ENCODE peak calls at places on chromosomes 1 and 21, in eight cellular contexts. V is DND-41, E is NT2/D1, Y is right cardiac atrium, L is lower leg skin, S is fibroblast of lung, J is K562, R is A549. P is an unnamed sample.

GRCh38 chr1:150575072-150575489 is 4.3 kb downstream of the MCL1 start:
- DNase-seq in Y (no peak), S (no peak), R (no peak), L (no peak), E (no peak), J (no peak), V (no peak), P (peak)

GRCh38 chr1:51329443-51330325 is 678 bp downstream of the TTC39A start:
- DNase-seq in E (no peak), V (no peak), J (no peak), S (no peak), R (no peak), Y (peak), L (no peak), P (no peak)

GRCh38 chr1:235006132-235006721 is 122.4 kb downstream of the TOMM20 start:
- DNase-seq in E (no peak), R (no peak), J (no peak), L (no peak), V (no peak), S (no peak), Y (no peak), P (peak)

GRCh38 chr1:15056515-15057285 is 96.8 kb upstream of the TMEM51 start:
- DNase-seq in J (peak), V (no peak), Y (no peak), E (no peak), S (peak), R (no peak), L (no peak), P (no peak)

GRCh38 chr1:60423181-60423780 is 349.7 kb upstream of the C1orf87 start:
- DNase-seq in E (no peak), L (no peak), J (no peak), V (no peak), R (no peak), Y (no peak), S (no peak), P (no peak)

GRCh38 chr1:9115656-9116205 is 13.2 kb downstream of the GPR157 start:
- DNase-seq in R (no peak), E (no peak), Y (no peak), J (no peak), S (peak), V (no peak), L (no peak), P (peak)

GRCh38 chr1:45526135-45526644 is 4.5 kb upstream of the PRDX1 start:
- DNase-seq in E (no peak), J (no peak), L (no peak), S (no peak), Y (no peak), V (no peak), R (no peak), P (no peak)

GRCh38 chr21:35424122-35424521 is 375.0 kb upstream of the RUNX1 start:
- DNase-seq in V (no peak), S (no peak), L (no peak), R (no peak), E (no peak), J (no peak), Y (no peak), P (no peak)

GRCh38 chr1:177306019-177306415 is 135.3 kb downstream of the BRINP2 start:
- DNase-seq in V (no peak), J (no peak), S (no peak), L (no peak), E (no peak), Y (no peak), R (no peak), P (no peak)

GRCh38 chr21:17854771-17855170 is 35.6 kb upstream of the C21orf91 start:
- DNase-seq in S (no peak), Y (no peak), V (no peak), L (no peak), J (no peak), E (no peak), R (no peak), P (no peak)

GRCh38 chr21:29217818-29218252 is 80.9 kb upstream of the BACH1 start:
- DNase-seq in V (no peak), L (no peak), S (peak), E (no peak), R (peak), Y (no peak), J (no peak), P (no peak)
- H3K4me3 ChIP-seq in V (no peak), L (no peak), S (no peak), E (no peak), R (no peak), Y (no peak), J (no peak), P (no peak)

GRCh38 chr1:162703708-162704107 is 71.4 kb downstream of the DDR2 start:
- DNase-seq in Y (peak), V (no peak), E (no peak), L (no peak), R (no peak), S (no peak), J (no peak), P (no peak)
- H3K4me3 ChIP-seq in Y (no peak), V (no peak), E (no peak), L (no peak), R (no peak), S (no peak), J (no peak), P (no peak)

DNA sequence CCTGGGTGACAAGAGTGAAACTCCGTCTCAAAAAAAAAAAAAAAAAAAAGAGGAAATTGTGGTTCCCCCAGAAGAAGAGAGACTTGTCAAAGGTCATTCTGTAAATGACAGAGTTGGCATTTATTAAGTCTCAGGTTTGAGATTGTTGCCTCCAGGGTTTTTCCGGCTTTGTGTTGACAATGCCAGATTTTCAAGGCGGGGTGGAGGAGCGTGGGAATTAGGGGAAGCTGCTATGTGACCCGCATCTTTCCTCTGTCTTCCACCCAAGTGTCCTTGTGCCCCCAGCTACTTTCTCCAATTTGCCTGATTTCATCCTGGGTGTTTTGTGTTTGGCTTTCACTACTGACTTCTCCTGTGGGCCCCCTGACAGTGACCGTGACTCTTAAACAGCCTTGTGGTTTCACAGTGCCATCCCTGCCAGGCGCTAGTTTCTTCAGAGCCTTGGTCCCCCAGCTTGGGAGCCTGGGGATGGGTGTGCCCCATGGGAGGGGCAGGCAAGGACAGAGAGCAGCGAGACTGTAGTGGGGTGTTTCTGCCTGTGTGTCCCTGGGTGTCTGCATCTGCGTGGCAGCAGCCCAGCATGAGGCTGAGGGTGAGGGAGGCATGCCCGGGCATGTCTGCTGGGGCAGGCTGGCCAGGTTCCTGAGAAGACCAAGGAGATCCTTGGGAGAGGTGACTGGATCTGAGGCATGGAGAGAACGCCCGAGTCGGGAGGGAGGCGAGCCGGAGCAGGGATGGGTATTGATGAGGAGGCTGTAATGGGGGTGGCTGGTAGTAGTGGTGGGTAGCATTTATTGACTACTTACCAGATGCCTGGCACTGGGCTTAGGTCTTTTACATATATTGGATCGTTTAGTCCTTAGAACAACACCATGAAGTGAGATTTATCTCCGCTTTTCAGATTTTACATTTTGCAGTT is 46.3 kb downstream of the IER5 start:
- DNase-seq in Y (peak), R (peak), S (peak), J (no peak), V (peak), L (peak), E (no peak), P (peak)
- H3K4me3 ChIP-seq in Y (no peak), R (no peak), S (no peak), J (no peak), V (no peak), L (no peak), E (no peak), P (peak)

GRCh38 chr1:194654956-194655355 is 1468.5 kb upstream of the B3GALT2 start:
- DNase-seq in Y (no peak), E (no peak), L (no peak), S (no peak), V (no peak), R (no peak), J (peak), P (no peak)

DNA sequence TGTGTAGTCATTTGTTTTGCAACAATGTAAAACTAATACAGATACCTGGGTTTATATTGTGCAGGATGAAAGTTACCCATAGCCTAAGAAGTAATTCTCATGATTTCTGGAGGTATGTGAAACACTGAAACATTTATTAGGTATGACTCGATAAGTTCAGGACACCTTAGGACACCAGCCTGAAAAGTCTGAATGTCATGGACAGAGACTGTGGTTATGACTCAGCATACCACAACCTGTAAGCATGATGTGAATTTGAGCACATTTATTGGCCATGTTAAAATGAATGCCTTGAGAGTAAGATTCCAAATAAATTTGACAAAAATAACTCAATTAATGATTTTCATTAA is 1471.7 kb upstream of the B3GALT2 start:
- DNase-seq in E (no peak), S (peak), Y (no peak), V (no peak), J (peak), R (peak), L (no peak), P (peak)
- H3K4me3 ChIP-seq in E (no peak), S (no peak), Y (no peak), V (no peak), J (peak), R (no peak), L (no peak), P (no peak)

P was measured in GM12865.